ENCODE peak calls at places on chromosomes 5 and 9, in four cellular contexts. B, G, N and V are unnamed samples.

GRCh38 chr9:94005272-94005901 is 50.2 kb upstream of the BARX1 start:
- DNase-seq in B (no peak), N (peak; percentile 32), G (peak; percentile 33), V (no peak)

GRCh38 chr9:133236291-133237071 is 27.4 kb upstream of the OBP2B start:
- DNase-seq in N (no peak), B (no peak), G (no peak), V (no peak)

GRCh38 chr5:3428355-3428754 is 167.3 kb upstream of the IRX1 start:
- DNase-seq in B (no peak), N (no peak), G (no peak), V (no peak)

GRCh38 chr5:32489791-32490581 is 45.4 kb upstream of the ZFR start:
- DNase-seq in G (peak; percentile 80), B (no peak), N (peak; percentile 89), V (peak; percentile 46)

GRCh38 chr5:31465282-31465681 is 66.6 kb downstream of the DROSHA start:
- DNase-seq in N (no peak), B (no peak), G (no peak), V (no peak)

GRCh38 chr5:72784129-72784528 is 32.3 kb upstream of the TNPO1 start:
- DNase-seq in B (no peak), N (no peak), G (no peak), V (no peak)

GRCh38 chr5:32251864-32252458 is 60.8 kb downstream of the MTMR12 start:
- DNase-seq in N (no peak), G (no peak), B (no peak), V (no peak)

GRCh38 chr5:40399349-40399748 is 280.4 kb upstream of the PTGER4 start:
- DNase-seq in B (no peak), G (peak; percentile 18), N (peak; percentile 56), V (no peak)

GRCh38 chr5:80125962-80126480 is 90.9 kb downstream of the THBS4 start:
- DNase-seq in B (peak; percentile 13), N (peak; percentile 75), G (peak; percentile 89), V (no peak)

GRCh38 chr9:4182831-4183230 is 117.0 kb downstream of the GLIS3 start:
- DNase-seq in N (peak; percentile 4), B (no peak), G (no peak), V (no peak)

GRCh38 chr5:57818397-57818796 is 335.8 kb upstream of the ACTBL2 start:
- DNase-seq in G (no peak), B (no peak), N (no peak), V (no peak)

GRCh38 chr5:57822651-57823050 is 340.0 kb upstream of the ACTBL2 start:
- DNase-seq in N (no peak), B (no peak), G (no peak), V (no peak)

GRCh38 chr5:57825026-57825683 is 342.5 kb upstream of the ACTBL2 start:
- DNase-seq in N (peak; percentile 77), G (peak; percentile 99), B (no peak), V (no peak)

GRCh38 chr5:57828221-57828620 is 345.6 kb upstream of the ACTBL2 start:
- DNase-seq in G (peak; percentile 62), B (no peak), N (peak; percentile 71), V (no peak)

GRCh38 chr5:57824047-57824446 is 341.4 kb upstream of the ACTBL2 start:
- DNase-seq in G (peak; percentile 99), N (peak; percentile 81), B (peak; percentile 80), V (no peak)
- H3K9ac ChIP-seq in G (no peak overlapping the region), N (peak overlapping the region; percentile 51), B (peak overlapping the region; percentile 58), V (no peak overlapping the region)

GRCh38 chr5:172623313-172623980 is 17.6 kb upstream of the NEURL1B start:
- DNase-seq in G (no peak), B (no peak), N (no peak), V (no peak)
- H3K27me3 ChIP-seq in G (peaks cover 5% of the 10 kb centered on the region), B (peaks cover 4% of the 10 kb centered on the region), N (peaks cover 23% of the 10 kb centered on the region), V (no peaks in the 10 kb centered on the region)

DNA sequence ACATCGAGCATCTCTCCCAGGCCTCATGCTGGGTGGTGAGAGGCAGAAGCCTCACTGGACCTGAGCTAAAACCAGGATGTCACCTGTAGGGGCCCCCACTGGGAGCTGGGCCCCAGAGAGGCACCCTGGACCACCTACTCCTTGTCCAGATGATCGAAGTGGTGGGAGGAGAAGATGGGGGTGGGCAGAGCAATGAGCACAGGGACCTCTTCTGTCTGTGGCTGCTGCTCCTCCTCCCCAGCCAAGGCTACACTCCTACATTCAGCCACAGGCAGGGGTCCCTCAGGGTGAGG is 227.5 kb downstream of the CACNA1B start:
- DNase-seq in G (no peak), B (no peak), N (no peak), V (no peak)
- TF ChIP-seq EZH2 in G (no peak), B (no peak), N (no peak), V (no peak)

GRCh38 chr5:153601377-153601776 is 110.9 kb downstream of the GRIA1 start:
- DNase-seq in B (no peak), N (no peak), G (no peak), V (no peak)
- H3K9ac ChIP-seq in B (no peak overlapping the region), N (no peak overlapping the region), G (no peak overlapping the region), V (no peak overlapping the region)

GRCh38 chr5:139795074-139796001 is at the start of gene PSD2:
- DNase-seq in G (peak; percentile 16), B (no peak), N (peak; percentile 34), V (no peak)
- H3K27me3 ChIP-seq in G (peaks cover 49% of the 10 kb centered on the region), B (peaks cover 53% of the 10 kb centered on the region), N (peaks cover 55% of the 10 kb centered on the region), V (peaks cover 6% of the 10 kb centered on the region)

GRCh38 chr5:2253063-2253653 is 370.4 kb upstream of the IRX4 start:
- DNase-seq in G (no peak), N (no peak), B (no peak), V (no peak)
- TF ChIP-seq EZH2 in G (no peak), N (no peak), B (no peak), V (no peak)

GRCh38 chr9:92870289-92870688 is 7.5 kb downstream of the ZNF484 start:
- DNase-seq in G (no peak), B (no peak), N (no peak), V (no peak)

GRCh38 chr9:92877531-92878430 is at the start of gene ZNF484:
- DNase-seq in G (peak; percentile 95), B (peak; percentile 80), N (peak; percentile 99), V (peak; percentile 97)

GRCh38 chr9:92875373-92875772 is 2.5 kb downstream of the ZNF484 start:
- DNase-seq in G (no peak), B (no peak), N (no peak), V (no peak)
- H3K9ac ChIP-seq in G (no peak overlapping the region), B (no peak overlapping the region), N (no peak overlapping the region), V (no peak overlapping the region)

GRCh38 chr9:35335164-35335563 is 154.7 kb upstream of the RUSC2 start:
- DNase-seq in N (peak; percentile 43), G (peak; percentile 48), B (no peak), V (no peak)
- H3K27me3 ChIP-seq in N (no peaks in the 10 kb centered on the region), G (no peaks in the 10 kb centered on the region), B (no peaks in the 10 kb centered on the region), V (no peaks in the 10 kb centered on the region)

GRCh38 chr5:150253416-150254208 is 36.0 kb downstream of the CAMK2A start:
- DNase-seq in G (no peak), B (no peak), N (no peak), V (peak; percentile 19)

GRCh38 chr5:150254363-150255154 is 35.0 kb downstream of the CAMK2A start:
- DNase-seq in G (no peak), N (no peak), B (no peak), V (no peak)

GRCh38 chr5:150249744-150250143 is 39.8 kb downstream of the CAMK2A start:
- DNase-seq in B (no peak), G (no peak), N (no peak), V (no peak)

GRCh38 chr5:150251504-150251903 is 38.1 kb downstream of the CAMK2A start:
- DNase-seq in G (no peak), N (no peak), B (no peak), V (no peak)

GRCh38 chr5:150252489-150252888 is 37.1 kb downstream of the CAMK2A start:
- DNase-seq in B (no peak), N (no peak), G (no peak), V (no peak)
- TF ChIP-seq EZH2 in B (no peak), N (no peak), G (no peak), V (no peak)

GRCh38 chr5:118968925-118969375 is 19.4 kb downstream of the DTWD2 start:
- DNase-seq in N (peak; percentile 19), G (peak; percentile 35), B (no peak), V (no peak)
- H3K9ac ChIP-seq in N (no peak overlapping the region), G (no peak overlapping the region), B (no peak overlapping the region), V (no peak overlapping the region)